ENCODE peak calls at places on chromosomes 12 and 14, in six cellular contexts. J is aorta; X is stomach; F is nephron progenitor cell; Q is A673; H is activated T-helper 2 cell treated with anti-CD3 and anti-CD28 coated beads, Interferon-gamma antibody, Interleukin-2, Interleukin-4, amounts not matched to agents 10 μg/mL and 5 μg/mL and 100 μg/mL, durations not matched to agents 14 hours and 24 hours and 36 hours. T is an unnamed sample.

GRCh38 chr14:69107407-69108003 is 45.4 kb downstream of the DCAF5 start:
- DNase-seq in J (no peak), X (peak; percentile 36), F (peak; percentile 19), Q (peak; percentile 72), H (no peak), T (peak; percentile 38)

GRCh38 chr12:58942345-58942744 is 22.0 kb upstream of the LRIG3 start:
- DNase-seq in J (no peak), X (no peak), F (no peak), Q (no peak), H (no peak), T (no peak)

GRCh38 chr12:6716874-6717437 is 6.9 kb upstream of the COPS7A start:
- DNase-seq in J (no peak), X (no peak), F (no peak), Q (no peak), H (no peak), T (no peak)

GRCh38 chr12:75479963-75480461 is 543 bp upstream of the GLIPR1 start:
- DNase-seq in J (no peak), X (no peak), F (no peak), Q (no peak), H (no peak), T (no peak)

GRCh38 chr12:52835271-52836041 is 1.3 kb upstream of the KRT79 start:
- DNase-seq in J (peak; percentile 18), X (no peak), F (no peak), Q (no peak), H (no peak), T (no peak)

GRCh38 chr12:68336754-68337343 is 4.7 kb upstream of the MDM1 start:
- DNase-seq in J (no peak), X (no peak), F (no peak), Q (peak; percentile 37), H (no peak), T (no peak)

GRCh38 chr12:78568326-78569020 is 296.1 kb upstream of the SYT1 start:
- DNase-seq in J (no peak), X (no peak), F (no peak), Q (peak; percentile 35), H (no peak), T (no peak)

GRCh38 chr14:64717870-64718269 is 13.6 kb downstream of the PLEKHG3 start:
- DNase-seq in J (no peak), X (no peak), F (no peak), Q (no peak), H (no peak), T (no peak)